ENCODE peak calls at places on chromosomes 13 and 19, in seven cellular contexts. One of them, this sample, is unnamed.

GRCh38 chr19:12156254-12157058 is at the start of gene ZNF625:
- DNase-seq in spleen: peak; percentile 90
- DNase-seq in fibroblast of lung: peak; percentile 87
- DNase-seq in GM23338: peak; percentile 99
- DNase-seq in progenitor cell of endocrine pancreas: peak; percentile 85
- DNase-seq in cardiac fibroblast: peak; percentile 91
- DNase-seq in right lobe of liver: peak; percentile 90
- DNase-seq in this sample: no peak

GRCh38 chr13:113095146-113096051 is 10.2 kb upstream of the F7 start:
- DNase-seq in fibroblast of lung: no peak
- DNase-seq in cardiac fibroblast: no peak
- DNase-seq in progenitor cell of endocrine pancreas: no peak
- DNase-seq in right lobe of liver: no peak
- DNase-seq in spleen: peak; percentile 66
- DNase-seq in GM23338: no peak
- DNase-seq in this sample: no peak

GRCh38 chr19:456547-457110 is 4.2 kb downstream of the SHC2 start:
- DNase-seq in GM23338: peak; percentile 0
- DNase-seq in spleen: no peak
- DNase-seq in cardiac fibroblast: no peak
- DNase-seq in fibroblast of lung: no peak
- DNase-seq in right lobe of liver: peak; percentile 15
- DNase-seq in progenitor cell of endocrine pancreas: no peak
- DNase-seq in this sample: no peak

GRCh38 chr19:45786533-45786894 is 4.2 kb upstream of the DMPK start:
- DNase-seq in progenitor cell of endocrine pancreas: no peak
- DNase-seq in right lobe of liver: no peak
- DNase-seq in spleen: no peak
- DNase-seq in cardiac fibroblast: no peak
- DNase-seq in fibroblast of lung: no peak
- DNase-seq in GM23338: no peak
- DNase-seq in this sample: no peak

GRCh38 chr13:114149774-114150740 is 17.6 kb upstream of the RASA3 start:
- DNase-seq in right lobe of liver: peak; percentile 53
- DNase-seq in cardiac fibroblast: no peak
- DNase-seq in fibroblast of lung: no peak
- DNase-seq in progenitor cell of endocrine pancreas: no peak
- DNase-seq in GM23338: no peak
- DNase-seq in spleen: no peak
- DNase-seq in this sample: no peak

GRCh38 chr13:109483369-109483768 is 303.0 kb downstream of the IRS2 start:
- DNase-seq in spleen: no peak
- DNase-seq in GM23338: no peak
- DNase-seq in cardiac fibroblast: peak; percentile 18
- DNase-seq in right lobe of liver: no peak
- DNase-seq in progenitor cell of endocrine pancreas: no peak
- DNase-seq in fibroblast of lung: no peak
- DNase-seq in this sample: no peak

GRCh38 chr13:110254151-110254679 is 52.7 kb downstream of the COL4A1 start:
- DNase-seq in GM23338: no peak
- DNase-seq in right lobe of liver: no peak
- DNase-seq in spleen: no peak
- DNase-seq in cardiac fibroblast: no peak
- DNase-seq in fibroblast of lung: no peak
- DNase-seq in progenitor cell of endocrine pancreas: no peak
- DNase-seq in this sample: no peak

GRCh38 chr19:40136818-40137217 is 46.1 kb upstream of the ZNF780A start:
- DNase-seq in spleen: no peak
- DNase-seq in fibroblast of lung: no peak
- DNase-seq in GM23338: no peak
- DNase-seq in cardiac fibroblast: no peak
- DNase-seq in progenitor cell of endocrine pancreas: no peak
- DNase-seq in right lobe of liver: no peak
- DNase-seq in this sample: no peak

GRCh38 chr19:16525751-16526481 is 16.3 kb downstream of the CHERP start:
- DNase-seq in spleen: no peak
- DNase-seq in right lobe of liver: no peak
- DNase-seq in cardiac fibroblast: no peak
- DNase-seq in GM23338: no peak
- DNase-seq in progenitor cell of endocrine pancreas: no peak
- DNase-seq in fibroblast of lung: no peak
- DNase-seq in this sample: no peak

GRCh38 chr13:53198017-53198416 is 169.4 kb downstream of the OLFM4 start:
- DNase-seq in right lobe of liver: no peak
- DNase-seq in fibroblast of lung: no peak
- DNase-seq in cardiac fibroblast: no peak
- DNase-seq in spleen: no peak
- DNase-seq in progenitor cell of endocrine pancreas: no peak
- DNase-seq in GM23338: peak; percentile 46
- DNase-seq in this sample: peak; percentile 22

GRCh38 chr13:114025432-114026127 is 51.7 kb upstream of the C13orf46 start:
- DNase-seq in fibroblast of lung: peak; percentile 88
- DNase-seq in cardiac fibroblast: peak; percentile 75
- DNase-seq in right lobe of liver: peak; percentile 41
- DNase-seq in progenitor cell of endocrine pancreas: no peak
- DNase-seq in GM23338: no peak
- DNase-seq in spleen: no peak
- DNase-seq in this sample: no peak

GRCh38 chr13:26719356-26719945 is 41.1 kb downstream of the GPR12 start:
- DNase-seq in progenitor cell of endocrine pancreas: no peak
- DNase-seq in cardiac fibroblast: no peak
- DNase-seq in GM23338: peak; percentile 41
- DNase-seq in right lobe of liver: no peak
- DNase-seq in fibroblast of lung: no peak
- DNase-seq in spleen: no peak
- DNase-seq in this sample: peak; percentile 15

GRCh38 chr13:30615851-30616311 is 1.8 kb upstream of the USPL1 start:
- DNase-seq in progenitor cell of endocrine pancreas: no peak
- DNase-seq in fibroblast of lung: peak; percentile 65
- DNase-seq in right lobe of liver: no peak
- DNase-seq in GM23338: no peak
- DNase-seq in cardiac fibroblast: peak; percentile 62
- DNase-seq in spleen: no peak
- DNase-seq in this sample: peak; percentile 43

GRCh38 chr19:46746281-46746965 is at the start of gene STRN4:
- DNase-seq in cardiac fibroblast: peak; percentile 59
- DNase-seq in GM23338: peak; percentile 64
- DNase-seq in fibroblast of lung: no peak
- DNase-seq in spleen: peak; percentile 90
- DNase-seq in right lobe of liver: no peak
- DNase-seq in progenitor cell of endocrine pancreas: peak; percentile 37
- DNase-seq in this sample: no peak

GRCh38 chr13:77300176-77301141 is 26.4 kb downstream of the MYCBP2 start:
- DNase-seq in right lobe of liver: no peak
- DNase-seq in cardiac fibroblast: peak; percentile 80
- DNase-seq in fibroblast of lung: peak; percentile 84
- DNase-seq in GM23338: peak; percentile 9
- DNase-seq in spleen: no peak
- DNase-seq in progenitor cell of endocrine pancreas: no peak
- DNase-seq in this sample: peak; percentile 65

GRCh38 chr19:8324186-8325050 is 3.1 kb downstream of the RPS28 start:
- DNase-seq in fibroblast of lung: no peak
- DNase-seq in GM23338: peak; percentile 45
- DNase-seq in right lobe of liver: no peak
- DNase-seq in progenitor cell of endocrine pancreas: no peak
- DNase-seq in cardiac fibroblast: no peak
- DNase-seq in spleen: no peak
- DNase-seq in this sample: peak; percentile 58

GRCh38 chr19:47779524-47780214 is 1.2 kb downstream of the SELENOW start:
- DNase-seq in GM23338: no peak
- DNase-seq in fibroblast of lung: no peak
- DNase-seq in progenitor cell of endocrine pancreas: no peak
- DNase-seq in right lobe of liver: no peak
- DNase-seq in cardiac fibroblast: peak; percentile 22
- DNase-seq in spleen: no peak
- DNase-seq in this sample: no peak

GRCh38 chr13:109735567-109735966 is 50.8 kb downstream of the IRS2 start:
- DNase-seq in right lobe of liver: no peak
- DNase-seq in fibroblast of lung: no peak
- DNase-seq in GM23338: no peak
- DNase-seq in cardiac fibroblast: no peak
- DNase-seq in progenitor cell of endocrine pancreas: no peak
- DNase-seq in spleen: no peak
- DNase-seq in this sample: no peak

GRCh38 chr19:11405846-11406643 is 13.1 kb downstream of the RGL3 start:
- DNase-seq in spleen: peak; percentile 80
- DNase-seq in fibroblast of lung: no peak
- DNase-seq in cardiac fibroblast: no peak
- DNase-seq in GM23338: peak; percentile 89
- DNase-seq in progenitor cell of endocrine pancreas: no peak
- DNase-seq in right lobe of liver: no peak
- DNase-seq in this sample: peak; percentile 49

GRCh38 chr19:2021453-2022140 is 6.1 kb upstream of the BTBD2 start:
- DNase-seq in fibroblast of lung: no peak
- DNase-seq in cardiac fibroblast: no peak
- DNase-seq in GM23338: no peak
- DNase-seq in right lobe of liver: no peak
- DNase-seq in progenitor cell of endocrine pancreas: no peak
- DNase-seq in spleen: no peak
- DNase-seq in this sample: no peak

GRCh38 chr19:2032296-2032941 is 16.9 kb upstream of the BTBD2 start:
- DNase-seq in spleen: peak; percentile 97
- DNase-seq in progenitor cell of endocrine pancreas: no peak
- DNase-seq in right lobe of liver: peak; percentile 98
- DNase-seq in GM23338: no peak
- DNase-seq in cardiac fibroblast: peak; percentile 93
- DNase-seq in fibroblast of lung: peak; percentile 91
- DNase-seq in this sample: peak; percentile 98

GRCh38 chr19:2026770-2027169 is 11.3 kb upstream of the BTBD2 start:
- DNase-seq in progenitor cell of endocrine pancreas: no peak
- DNase-seq in right lobe of liver: peak; percentile 73
- DNase-seq in spleen: no peak
- DNase-seq in cardiac fibroblast: no peak
- DNase-seq in GM23338: no peak
- DNase-seq in fibroblast of lung: no peak
- DNase-seq in this sample: no peak

GRCh38 chr19:2022289-2022688 is 6.8 kb upstream of the BTBD2 start:
- DNase-seq in GM23338: no peak
- DNase-seq in cardiac fibroblast: no peak
- DNase-seq in right lobe of liver: no peak
- DNase-seq in progenitor cell of endocrine pancreas: no peak
- DNase-seq in spleen: no peak
- DNase-seq in fibroblast of lung: no peak
- DNase-seq in this sample: no peak

GRCh38 chr19:2027361-2027760 is 11.8 kb upstream of the BTBD2 start:
- DNase-seq in fibroblast of lung: peak; percentile 95
- DNase-seq in cardiac fibroblast: peak; percentile 87
- DNase-seq in spleen: no peak
- DNase-seq in progenitor cell of endocrine pancreas: no peak
- DNase-seq in GM23338: no peak
- DNase-seq in right lobe of liver: no peak
- DNase-seq in this sample: peak; percentile 87
- TF ChIP-seq CTCF in fibroblast of lung: no peak
- TF ChIP-seq CTCF in cardiac fibroblast: peak; percentile 9
- TF ChIP-seq CTCF in spleen: no peak
- TF ChIP-seq CTCF in progenitor cell of endocrine pancreas: no peak
- TF ChIP-seq CTCF in GM23338: no peak
- TF ChIP-seq CTCF in right lobe of liver: no peak
- TF ChIP-seq CTCF in this sample: no peak

GRCh38 chr19:7170983-7171382 is 101.5 kb downstream of the ZNF557 start:
- DNase-seq in GM23338: no peak
- DNase-seq in fibroblast of lung: no peak
- DNase-seq in cardiac fibroblast: no peak
- DNase-seq in right lobe of liver: no peak
- DNase-seq in progenitor cell of endocrine pancreas: no peak
- DNase-seq in spleen: no peak
- DNase-seq in this sample: no peak
- TF ChIP-seq CTCF in GM23338: no peak
- TF ChIP-seq CTCF in fibroblast of lung: no peak
- TF ChIP-seq CTCF in cardiac fibroblast: no peak
- TF ChIP-seq CTCF in right lobe of liver: no peak
- TF ChIP-seq CTCF in progenitor cell of endocrine pancreas: no peak
- TF ChIP-seq CTCF in spleen: no peak
- TF ChIP-seq CTCF in this sample: no peak

DNA sequence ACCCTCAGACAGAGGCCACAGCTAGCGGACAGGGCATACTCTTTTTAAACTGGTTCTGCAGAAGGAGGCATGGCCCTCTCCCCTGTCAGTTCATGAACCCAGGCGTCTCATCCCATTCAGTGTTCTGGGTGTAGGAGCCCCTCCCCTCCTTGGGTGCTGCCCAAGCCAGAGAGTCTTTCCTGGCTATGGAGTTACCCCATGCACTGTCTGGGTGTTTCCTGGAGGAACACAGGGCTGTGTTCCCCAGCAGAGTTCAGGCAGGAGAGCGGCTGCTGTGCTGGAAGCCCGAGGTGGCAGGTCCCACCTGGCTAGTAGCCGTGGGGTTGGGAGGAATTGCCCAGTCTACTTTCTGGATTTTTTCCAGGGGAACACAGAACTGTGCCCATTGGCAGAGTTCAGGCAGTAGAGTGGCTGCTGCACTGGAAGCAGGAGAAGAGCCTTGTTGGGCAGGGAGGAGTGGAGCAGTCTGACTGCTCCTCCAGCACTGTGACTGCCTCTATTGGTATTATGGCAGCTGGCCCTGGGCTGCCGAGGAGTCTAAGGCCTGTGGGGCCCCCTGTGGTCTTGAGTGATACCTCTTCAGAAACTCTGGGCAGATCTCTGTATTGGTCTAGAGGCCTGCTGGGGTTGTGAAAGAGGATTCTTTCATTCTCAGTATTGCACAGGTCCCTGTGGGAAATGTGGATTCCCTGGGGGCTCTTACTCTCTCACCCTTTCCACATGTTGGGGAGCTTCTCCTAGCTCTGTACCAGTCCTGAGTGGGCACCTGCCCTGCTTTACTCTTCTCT is 168.3 kb downstream of the PCDH20 start:
- DNase-seq in spleen: no peak
- DNase-seq in fibroblast of lung: no peak
- DNase-seq in progenitor cell of endocrine pancreas: no peak
- DNase-seq in cardiac fibroblast: no peak
- DNase-seq in GM23338: peak; percentile 39
- DNase-seq in right lobe of liver: peak; percentile 28
- DNase-seq in this sample: no peak
- TF ChIP-seq CTCF in spleen: no peak
- TF ChIP-seq CTCF in fibroblast of lung: no peak
- TF ChIP-seq CTCF in progenitor cell of endocrine pancreas: no peak
- TF ChIP-seq CTCF in cardiac fibroblast: no peak
- TF ChIP-seq CTCF in GM23338: peak; percentile 0
- TF ChIP-seq CTCF in right lobe of liver: no peak
- TF ChIP-seq CTCF in this sample: no peak

GRCh38 chr19:55226788-55227187 is 1.8 kb downstream of the TMEM86B start:
- DNase-seq in fibroblast of lung: no peak
- DNase-seq in GM23338: no peak
- DNase-seq in progenitor cell of endocrine pancreas: no peak
- DNase-seq in spleen: no peak
- DNase-seq in right lobe of liver: no peak
- DNase-seq in cardiac fibroblast: no peak
- DNase-seq in this sample: no peak

GRCh38 chr19:55228403-55229031 is at the start of gene TMEM86B:
- DNase-seq in GM23338: no peak
- DNase-seq in spleen: no peak
- DNase-seq in progenitor cell of endocrine pancreas: no peak
- DNase-seq in right lobe of liver: peak; percentile 84
- DNase-seq in cardiac fibroblast: no peak
- DNase-seq in fibroblast of lung: no peak
- DNase-seq in this sample: no peak

GRCh38 chr19:55227241-55228014 is 1.1 kb downstream of the TMEM86B start:
- DNase-seq in progenitor cell of endocrine pancreas: no peak
- DNase-seq in fibroblast of lung: no peak
- DNase-seq in spleen: no peak
- DNase-seq in GM23338: no peak
- DNase-seq in right lobe of liver: peak; percentile 57
- DNase-seq in cardiac fibroblast: no peak
- DNase-seq in this sample: no peak

GRCh38 chr19:55229145-55229788 is 704 bp upstream of the TMEM86B start:
- DNase-seq in spleen: no peak
- DNase-seq in right lobe of liver: peak; percentile 57
- DNase-seq in fibroblast of lung: no peak
- DNase-seq in GM23338: no peak
- DNase-seq in cardiac fibroblast: no peak
- DNase-seq in progenitor cell of endocrine pancreas: no peak
- DNase-seq in this sample: no peak

GRCh38 chr19:55228015-55228391 is 560 bp downstream of the TMEM86B start:
- DNase-seq in right lobe of liver: peak; percentile 63
- DNase-seq in spleen: no peak
- DNase-seq in progenitor cell of endocrine pancreas: no peak
- DNase-seq in cardiac fibroblast: peak; percentile 18
- DNase-seq in fibroblast of lung: no peak
- DNase-seq in GM23338: no peak
- DNase-seq in this sample: no peak
- TF ChIP-seq CTCF in right lobe of liver: no peak
- TF ChIP-seq CTCF in spleen: no peak
- TF ChIP-seq CTCF in progenitor cell of endocrine pancreas: no peak
- TF ChIP-seq CTCF in cardiac fibroblast: no peak
- TF ChIP-seq CTCF in fibroblast of lung: no peak
- TF ChIP-seq CTCF in GM23338: no peak
- TF ChIP-seq CTCF in this sample: no peak

This sample was measured in MCF 10A.